ENCODE peak calls at places on chromosomes 13 and 19, in four cellular contexts. A is fibroblast of lung, K is K562, S is ascending aorta. V is an unnamed sample.

GRCh38 chr13:75761373-75761772 is 125.2 kb downstream of the LMO7 start:
- DNase-seq in K (no peak), A (peak; percentile 43), S (no peak), V (no peak)

GRCh38 chr19:39915101-39915847 is 19.2 kb downstream of the FCGBP start:
- DNase-seq in S (no peak), A (no peak), K (no peak), V (no peak)

GRCh38 chr19:1959928-1960589 is 19.1 kb downstream of the CSNK1G2 start:
- DNase-seq in A (no peak), S (no peak), K (no peak), V (no peak)

GRCh38 chr13:37127706-37128241 is 22.3 kb upstream of the CSNK1A1L start:
- DNase-seq in K (no peak), A (peak; percentile 95), S (peak; percentile 65), V (no peak)

GRCh38 chr13:35293579-35293978 is 182.9 kb downstream of the MAB21L1 start:
- DNase-seq in A (no peak), K (no peak), S (no peak), V (no peak)

GRCh38 chr13:97189943-97190342 is 32.2 kb upstream of the MBNL2 start:
- DNase-seq in A (no peak), S (no peak), K (no peak), V (no peak)

GRCh38 chr13:60679928-60680693 is 283.1 kb downstream of the TDRD3 start:
- DNase-seq in S (no peak), K (no peak), A (no peak), V (no peak)

GRCh38 chr13:111326621-111326965 is 6.2 kb downstream of the TEX29 start:
- DNase-seq in S (peak; percentile 37), K (no peak), A (no peak), V (no peak)

GRCh38 chr13:30714629-30715028 is 20.7 kb upstream of the ALOX5AP start:
- DNase-seq in A (no peak), K (no peak), S (peak; percentile 66), V (no peak)

GRCh38 chr19:33064117-33064777 is 441 bp downstream of the RHPN2 start:
- DNase-seq in K (peak; percentile 38), A (no peak), S (no peak), V (no peak)
- H3K4me3 ChIP-seq in K (peak overlapping the region; percentile 46), A (peak overlapping the region; percentile 59), S (peak overlapping the region; percentile 73), V (peak overlapping the region; percentile 61)

GRCh38 chr13:50123515-50123861 is 108.2 kb downstream of the KCNRG start:
- DNase-seq in A (no peak), K (no peak), S (no peak), V (no peak)

GRCh38 chr13:50125306-50125555 is 110.0 kb downstream of the KCNRG start:
- DNase-seq in S (no peak), K (no peak), A (no peak), V (no peak)

GRCh38 chr13:50124536-50125305 is 109.5 kb downstream of the KCNRG start:
- DNase-seq in K (peak; percentile 94), A (peak; percentile 96), S (peak; percentile 78), V (peak; percentile 97)

GRCh38 chr13:50123002-50123401 is 107.8 kb downstream of the KCNRG start:
- DNase-seq in S (no peak), K (peak; percentile 10), A (no peak), V (no peak)

GRCh38 chr13:50123862-50124535 is 108.8 kb downstream of the KCNRG start:
- DNase-seq in K (peak; percentile 88), S (peak; percentile 98), A (peak; percentile 78), V (peak; percentile 94)
- TF ChIP-seq CTCF in K (no peak), S (no peak), A (peak; percentile 19), V (no peak)

GRCh38 chr19:7899751-7900352 is 3.8 kb upstream of the MAP2K7 start:
- DNase-seq in K (no peak), S (no peak), A (no peak), V (no peak)
- H3K27ac ChIP-seq in K (no peak overlapping the region), S (no peak overlapping the region), A (no peak overlapping the region), V (no peak overlapping the region)

GRCh38 chr13:67227131-67227983 is 2.8 kb downstream of the PCDH9 start:
- DNase-seq in K (no peak), S (no peak), A (no peak), V (no peak)

GRCh38 chr13:67230243-67230773 is at the start of gene PCDH9:
- DNase-seq in S (peak; percentile 98), A (peak; percentile 98), K (peak; percentile 93), V (peak; percentile 95)

GRCh38 chr13:67229438-67230242 is 496 bp downstream of the PCDH9 start:
- DNase-seq in A (peak; percentile 20), S (no peak), K (no peak), V (no peak)

GRCh38 chr13:67228031-67228430 is 2.1 kb downstream of the PCDH9 start:
- DNase-seq in K (no peak), A (no peak), S (no peak), V (no peak)

DNA sequence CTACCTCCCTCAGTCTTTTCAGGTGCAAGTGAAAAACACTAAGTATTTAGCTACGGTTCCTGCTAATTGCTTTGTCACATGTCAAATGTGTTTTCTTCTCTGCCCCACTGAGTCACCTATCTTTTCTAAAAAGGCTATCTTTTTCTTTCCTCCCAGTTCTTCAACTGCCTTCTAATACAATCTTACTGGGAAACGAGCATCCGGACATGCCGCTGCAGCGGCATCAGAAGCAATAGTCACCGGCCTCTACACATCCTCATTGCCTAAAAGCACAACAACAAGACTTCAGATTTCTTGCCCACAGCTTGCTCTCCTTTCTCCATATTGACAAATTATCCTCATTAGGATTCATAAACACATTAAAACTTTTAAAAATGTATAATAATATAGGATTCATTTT is 1.2 kb downstream of the PCDH9 start:
- DNase-seq in S (no peak), A (peak; percentile 32), K (no peak), V (no peak)
- H3K4me3 ChIP-seq in S (peak overlapping the region; percentile 86), A (peak overlapping the region; percentile 86), K (no peak overlapping the region), V (peak overlapping the region; percentile 84)

GRCh38 chr13:98482476-98483444 is 94.1 kb downstream of the STK24 start:
- DNase-seq in A (peak; percentile 92), S (no peak), K (no peak), V (peak; percentile 68)
- TF ChIP-seq CTCF in A (peak; percentile 12), S (no peak), K (peak; percentile 17), V (peak; percentile 19)

GRCh38 chr19:38251564-38252051 is 4.6 kb downstream of the PPP1R14A start:
- DNase-seq in A (peak; percentile 41), K (no peak), S (peak; percentile 92), V (no peak)

GRCh38 chr19:38252385-38252784 is 3.8 kb downstream of the PPP1R14A start:
- DNase-seq in A (no peak), K (no peak), S (no peak), V (no peak)

GRCh38 chr19:38250821-38251563 is 5.2 kb downstream of the PPP1R14A start:
- DNase-seq in K (no peak), A (peak; percentile 74), S (peak; percentile 91), V (peak; percentile 77)

GRCh38 chr19:38253788-38254187 is 2.4 kb downstream of the PPP1R14A start:
- DNase-seq in S (no peak), A (no peak), K (no peak), V (no peak)

DNA sequence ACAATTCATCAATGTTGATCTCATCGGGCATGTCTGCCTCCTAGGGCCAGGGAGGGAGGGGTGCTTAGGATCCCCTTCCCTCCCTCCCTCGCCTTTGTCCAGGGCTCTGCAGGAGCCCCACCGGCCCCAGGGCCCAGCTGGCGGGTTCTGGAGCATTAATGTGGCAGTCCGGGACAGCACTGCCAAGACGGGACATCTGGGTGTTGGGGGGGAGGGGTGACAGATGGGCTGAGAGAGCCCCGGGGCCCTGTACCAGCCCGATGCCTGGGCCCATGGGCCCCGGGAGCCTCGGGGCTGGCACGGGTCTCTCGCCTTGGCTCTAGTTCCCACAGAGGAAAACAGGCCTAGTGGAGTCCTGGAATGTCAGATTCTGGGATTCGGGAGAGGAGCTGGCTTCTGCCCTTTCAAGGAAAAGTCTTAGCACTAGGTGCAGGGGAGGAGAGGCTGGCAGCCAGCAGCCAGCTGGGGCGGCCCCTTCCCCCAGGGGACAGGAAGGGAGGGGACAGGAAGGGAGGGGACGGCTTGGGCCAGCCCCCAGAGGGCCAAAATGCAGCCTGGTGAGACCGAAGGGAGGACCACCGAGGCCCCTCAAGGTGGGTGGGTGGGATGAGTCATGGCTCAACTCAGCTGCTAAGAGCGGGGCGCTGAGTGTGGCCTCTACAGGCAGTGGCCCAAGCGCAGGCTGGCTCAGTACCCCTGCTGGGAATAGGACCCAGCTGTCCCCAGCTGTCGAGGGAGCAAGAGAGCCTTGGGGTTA is 3.1 kb downstream of the PPP1R14A start:
- DNase-seq in S (peak; percentile 90), K (no peak), A (peak; percentile 17), V (no peak)
- H3K27ac ChIP-seq in S (peak overlapping the region; percentile 90), K (no peak overlapping the region), A (no peak overlapping the region), V (peak overlapping the region; percentile 74)

GRCh38 chr19:7743425-7743841 is 3.9 kb downstream of the CD209 start:
- DNase-seq in S (no peak), K (no peak), A (no peak), V (no peak)
- H3K4me3 ChIP-seq in S (no peak overlapping the region), K (no peak overlapping the region), A (no peak overlapping the region), V (no peak overlapping the region)

GRCh38 chr19:17764348-17764747 is 13.1 kb downstream of the FCHO1 start:
- DNase-seq in A (no peak), S (no peak), K (no peak), V (no peak)
- TF ChIP-seq CTCF in A (no peak), S (no peak), K (no peak), V (no peak)

GRCh38 chr19:15432018-15432494 is 13.3 kb upstream of the AKAP8L start:
- DNase-seq in S (no peak), A (no peak), K (peak; percentile 23), V (no peak)

GRCh38 chr19:15436012-15436825 is 13.5 kb downstream of the WIZ start:
- DNase-seq in S (no peak), K (peak; percentile 27), A (no peak), V (no peak)

GRCh38 chr19:15432629-15433518 is 14.1 kb upstream of the AKAP8L start:
- DNase-seq in A (peak; percentile 88), S (peak; percentile 93), K (peak; percentile 94), V (peak; percentile 95)

GRCh38 chr19:15431396-15432017 is 12.7 kb upstream of the AKAP8L start:
- DNase-seq in S (no peak), A (no peak), K (peak; percentile 16), V (no peak)

DNA sequence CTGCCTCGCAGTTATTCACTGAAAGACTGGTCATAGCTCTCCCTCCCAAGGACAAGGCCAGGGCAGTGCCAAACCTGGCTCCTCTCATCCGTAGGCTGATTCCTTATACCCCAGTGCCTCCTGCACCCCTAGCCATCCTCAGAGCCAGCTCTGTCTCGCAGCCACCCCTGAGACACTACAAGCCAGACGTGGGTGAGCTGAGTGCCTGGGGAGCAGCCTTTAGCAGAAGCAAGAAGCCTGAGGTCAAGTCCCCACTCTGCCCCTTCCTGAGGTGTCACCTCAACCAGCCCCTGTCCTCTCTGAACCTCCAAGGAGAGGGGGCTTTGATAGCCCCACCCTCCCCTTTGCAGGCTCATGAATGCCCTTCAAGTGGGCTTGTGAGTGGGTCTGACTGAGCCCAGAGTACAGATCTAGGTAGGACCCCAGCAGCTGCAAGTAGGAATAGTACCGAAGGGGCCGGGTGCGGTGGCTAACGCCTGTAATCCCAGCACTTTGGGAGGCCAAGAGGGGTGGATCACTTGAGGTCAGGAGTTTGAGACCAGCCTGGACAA is 14.8 kb upstream of the AKAP8L start:
- DNase-seq in S (no peak), K (no peak), A (no peak), V (peak; percentile 33)
- H3K27ac ChIP-seq in S (peak overlapping the region; percentile 94), K (no peak overlapping the region), A (no peak overlapping the region), V (peak overlapping the region; percentile 96)

GRCh38 chr19:35986664-35987570 is 8.1 kb upstream of the SDHAF1 start:
- DNase-seq in K (no peak), A (no peak), S (no peak), V (peak; percentile 62)
- H3K4me3 ChIP-seq in K (peak overlapping the region; percentile 22), A (peak overlapping the region; percentile 20), S (peak overlapping the region; percentile 58), V (peak overlapping the region; percentile 38)